ENCODE peak calls at places on chromosomes 16 and 17, in six cellular contexts. A is SJCRH30, Z is cardiac muscle cell, U is suprapubic skin, K is left lung, H is DND-41. B is an unnamed sample.

GRCh38 chr17:68399638-68400403 is 57.5 kb downstream of the WIPI1 start:
- DNase-seq in A (no peak), Z (peak), U (peak), K (no peak), H (peak), B (peak)

GRCh38 chr17:36827056-36827455 is 110.2 kb upstream of the LHX1 start:
- DNase-seq in A (no peak), Z (no peak), U (no peak), K (no peak), H (no peak), B (no peak)

GRCh38 chr17:6508026-6508425 is 48.3 kb downstream of the PITPNM3 start:
- DNase-seq in A (no peak), Z (no peak), U (no peak), K (no peak), H (no peak), B (no peak)

GRCh38 chr16:18839555-18839954 is 38.2 kb upstream of the ARL6IP1 start:
- DNase-seq in A (no peak), Z (no peak), U (no peak), K (no peak), H (no peak), B (no peak)

GRCh38 chr17:66819466-66819865 is 15.5 kb upstream of the CACNG5 start:
- DNase-seq in A (no peak), Z (no peak), U (no peak), K (no peak), H (no peak), B (no peak)

GRCh38 chr16:60203525-60204124 is 1469.5 kb upstream of the GOT2 start:
- DNase-seq in A (peak), Z (peak), U (no peak), K (no peak), H (no peak), B (no peak)

GRCh38 chr16:29811170-29811895 is 660 bp upstream of the PRRT2 start:
- DNase-seq in A (peak), Z (peak), U (peak), K (peak), H (peak), B (peak)

GRCh38 chr17:7016406-7016805 is 4.0 kb downstream of the RNASEK start:
- DNase-seq in A (no peak), Z (no peak), U (no peak), K (no peak), H (no peak), B (peak)

GRCh38 chr16:10031473-10031872 is 150.8 kb downstream of the GRIN2A start:
- DNase-seq in A (no peak), Z (no peak), U (no peak), K (no peak), H (no peak), B (no peak)

GRCh38 chr17:20896153-20896649 is 146.6 kb downstream of the USP22 start:
- DNase-seq in A (no peak), Z (peak), U (no peak), K (no peak), H (no peak), B (peak)

GRCh38 chr16:55000595-55000994 is 69.9 kb downstream of the IRX5 start:
- DNase-seq in A (no peak), Z (peak), U (no peak), K (no peak), H (no peak), B (no peak)

GRCh38 chr16:9682320-9682719 is 499.9 kb downstream of the GRIN2A start:
- DNase-seq in A (no peak), Z (no peak), U (no peak), K (no peak), H (no peak), B (no peak)

GRCh38 chr17:29667969-29668368 is 45.3 kb upstream of the CORO6 start:
- DNase-seq in A (no peak), Z (peak), U (no peak), K (no peak), H (no peak), B (no peak)

GRCh38 chr17:36544049-36544319 is 735 bp upstream of the GGNBP2 start:
- DNase-seq in A (no peak), Z (peak), U (no peak), K (peak), H (peak), B (no peak)

GRCh38 chr16:21222495-21223337 is 10.8 kb upstream of the ANKS4B start:
- DNase-seq in A (peak), Z (no peak), U (no peak), K (no peak), H (no peak), B (no peak)

GRCh38 chr16:54446639-54447038 is 160.1 kb upstream of the IRX3 start:
- DNase-seq in A (no peak), Z (peak), U (peak), K (peak), H (no peak), B (no peak)

GRCh38 chr16:88282221-88283041 is 100.3 kb upstream of the ZNF469 start:
- DNase-seq in A (no peak), Z (peak), U (no peak), K (no peak), H (no peak), B (no peak)

GRCh38 chr16:67897231-67897630 is 4.2 kb downstream of the PSKH1 start:
- DNase-seq in A (no peak), Z (peak), U (no peak), K (no peak), H (no peak), B (no peak)

GRCh38 chr16:5188318-5189025 is 90.9 kb upstream of the EEF2KMT start:
- DNase-seq in A (no peak), Z (no peak), U (no peak), K (no peak), H (no peak), B (no peak)

GRCh38 chr17:36148559-36149295 is 27.7 kb downstream of the TBC1D3B start:
- DNase-seq in A (peak), Z (peak), U (peak), K (peak), H (peak), B (peak)

GRCh38 chr17:81252336-81253329 is 13.5 kb downstream of the NDUFAF8 start:
- DNase-seq in A (no peak), Z (no peak), U (no peak), K (no peak), H (no peak), B (no peak)

GRCh38 chr17:34451313-34451712 is 88.3 kb upstream of the CCL1 start:
- DNase-seq in A (no peak), Z (peak), U (no peak), K (no peak), H (no peak), B (no peak)

GRCh38 chr17:79624658-79625478 is 14.0 kb upstream of the RBFOX3 start:
- DNase-seq in A (no peak), Z (no peak), U (peak), K (peak), H (no peak), B (no peak)

GRCh38 chr17:72772331-72772821 is 320.1 kb downstream of the SLC39A11 start:
- DNase-seq in A (no peak), Z (no peak), U (no peak), K (no peak), H (no peak), B (no peak)

GRCh38 chr17:8475227-8475626 is 39.5 kb downstream of the NDEL1 start:
- DNase-seq in A (no peak), Z (no peak), U (no peak), K (no peak), H (no peak), B (no peak)

GRCh38 chr17:74011963-74012362 is 191.5 kb upstream of the RPL38 start:
- DNase-seq in A (peak), Z (no peak), U (no peak), K (no peak), H (no peak), B (no peak)

GRCh38 chr16:78307824-78308528 is 208.5 kb downstream of the WWOX start:
- DNase-seq in A (no peak), Z (no peak), U (no peak), K (no peak), H (no peak), B (no peak)

GRCh38 chr16:47065766-47066688 is 77.7 kb downstream of the NETO2 start:
- DNase-seq in A (no peak), Z (no peak), U (no peak), K (no peak), H (no peak), B (no peak)

GRCh38 chr16:47064775-47065174 is 79.0 kb downstream of the NETO2 start:
- DNase-seq in A (no peak), Z (no peak), U (no peak), K (no peak), H (no peak), B (no peak)

GRCh38 chr16:47061204-47061603 is 82.5 kb downstream of the NETO2 start:
- DNase-seq in A (no peak), Z (no peak), U (no peak), K (no peak), H (no peak), B (no peak)

GRCh38 chr16:47060596-47060995 is 83.1 kb downstream of the NETO2 start:
- DNase-seq in A (no peak), Z (no peak), U (no peak), K (no peak), H (no peak), B (no peak)

DNA sequence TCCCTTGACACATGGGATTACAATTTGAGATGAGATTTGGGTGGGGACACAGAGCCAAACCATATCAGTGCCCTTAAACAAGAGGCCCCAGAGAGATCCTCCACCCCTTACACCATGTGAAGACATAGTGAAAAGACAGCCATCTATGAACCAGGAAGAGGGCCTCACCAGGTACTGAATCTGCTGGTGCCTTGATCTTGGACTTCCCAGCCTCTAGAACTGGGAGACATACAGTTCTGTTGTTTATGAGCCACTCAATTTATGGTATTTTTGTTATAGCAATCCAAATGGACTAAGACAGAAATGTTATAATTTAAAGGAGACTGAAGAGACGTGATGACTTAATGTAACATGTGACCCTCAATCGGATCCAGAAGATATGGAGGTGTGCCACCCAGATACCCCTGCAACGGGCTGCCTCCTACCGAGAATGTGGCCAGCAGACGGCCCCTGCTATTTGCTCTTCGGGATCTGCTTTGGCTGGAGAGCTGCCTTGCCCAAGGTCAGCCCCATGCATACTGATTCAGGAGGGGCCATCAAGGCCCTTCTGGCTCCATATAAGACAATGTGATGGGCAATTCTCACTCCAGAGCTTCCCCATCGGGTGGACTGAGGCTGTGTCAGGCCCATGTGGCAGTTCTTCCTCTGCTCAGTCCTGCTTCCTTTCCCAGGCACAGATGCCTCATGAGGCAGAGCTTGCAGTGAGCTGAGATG is 80.6 kb downstream of the NETO2 start:
- DNase-seq in A (no peak), Z (no peak), U (no peak), K (no peak), H (no peak), B (no peak)
- H3K27ac ChIP-seq in A (no peak), Z (no peak), U (no peak), K (no peak), H (no peak), B (no peak)

GRCh38 chr17:27315322-27315721 is 21.4 kb downstream of the WSB1 start:
- DNase-seq in A (no peak), Z (peak), U (no peak), K (peak), H (no peak), B (no peak)

GRCh38 chr17:27318228-27318627 is 24.3 kb downstream of the WSB1 start:
- DNase-seq in A (no peak), Z (no peak), U (no peak), K (no peak), H (no peak), B (no peak)

GRCh38 chr17:27319536-27320221 is 25.8 kb downstream of the WSB1 start:
- DNase-seq in A (peak), Z (peak), U (no peak), K (peak), H (no peak), B (no peak)

GRCh38 chr17:27318633-27319032 is 24.7 kb downstream of the WSB1 start:
- DNase-seq in A (no peak), Z (no peak), U (no peak), K (no peak), H (no peak), B (no peak)

DNA sequence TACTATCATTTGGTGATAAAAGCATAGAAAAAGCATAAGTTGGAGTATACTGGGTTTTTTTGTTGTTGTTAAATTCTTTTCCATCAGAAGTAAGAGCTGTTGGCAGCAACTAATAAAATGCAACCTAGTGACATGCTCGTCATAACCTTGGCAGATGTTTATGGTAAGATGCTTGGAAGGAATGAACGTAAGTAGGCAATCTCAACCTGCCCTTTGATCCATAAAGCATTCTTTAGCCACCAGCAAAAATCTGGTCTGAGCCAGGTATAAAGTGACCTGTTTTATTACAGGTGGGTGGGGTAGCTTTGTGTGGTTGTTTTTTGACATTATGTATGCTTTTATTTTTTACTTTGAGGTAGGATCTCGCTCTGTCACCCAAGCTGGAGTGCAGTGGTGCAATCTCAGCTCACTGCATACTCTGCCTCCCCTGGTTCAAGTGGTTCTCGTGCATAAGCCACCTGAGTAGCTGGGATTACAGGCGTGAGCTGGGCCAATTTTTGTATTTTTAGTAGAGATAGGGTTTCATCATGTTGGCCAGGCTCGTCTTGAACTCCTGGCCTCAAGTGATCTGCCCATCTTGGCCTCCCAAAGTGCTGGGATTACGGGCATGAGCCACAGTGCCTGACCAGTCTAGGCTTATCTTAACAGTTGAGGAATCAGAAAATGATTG is 22.0 kb downstream of the WSB1 start:
- DNase-seq in A (no peak), Z (no peak), U (no peak), K (no peak), H (no peak), B (no peak)
- H3K27ac ChIP-seq in A (no peak), Z (peak), U (peak), K (peak), H (no peak), B (no peak)

GRCh38 chr17:75777243-75777922 is 7.2 kb upstream of the UNK start:
- DNase-seq in A (no peak), Z (peak), U (peak), K (no peak), H (no peak), B (no peak)
- H3K27ac ChIP-seq in A (no peak), Z (peak), U (peak), K (peak), H (no peak), B (peak)

DNA sequence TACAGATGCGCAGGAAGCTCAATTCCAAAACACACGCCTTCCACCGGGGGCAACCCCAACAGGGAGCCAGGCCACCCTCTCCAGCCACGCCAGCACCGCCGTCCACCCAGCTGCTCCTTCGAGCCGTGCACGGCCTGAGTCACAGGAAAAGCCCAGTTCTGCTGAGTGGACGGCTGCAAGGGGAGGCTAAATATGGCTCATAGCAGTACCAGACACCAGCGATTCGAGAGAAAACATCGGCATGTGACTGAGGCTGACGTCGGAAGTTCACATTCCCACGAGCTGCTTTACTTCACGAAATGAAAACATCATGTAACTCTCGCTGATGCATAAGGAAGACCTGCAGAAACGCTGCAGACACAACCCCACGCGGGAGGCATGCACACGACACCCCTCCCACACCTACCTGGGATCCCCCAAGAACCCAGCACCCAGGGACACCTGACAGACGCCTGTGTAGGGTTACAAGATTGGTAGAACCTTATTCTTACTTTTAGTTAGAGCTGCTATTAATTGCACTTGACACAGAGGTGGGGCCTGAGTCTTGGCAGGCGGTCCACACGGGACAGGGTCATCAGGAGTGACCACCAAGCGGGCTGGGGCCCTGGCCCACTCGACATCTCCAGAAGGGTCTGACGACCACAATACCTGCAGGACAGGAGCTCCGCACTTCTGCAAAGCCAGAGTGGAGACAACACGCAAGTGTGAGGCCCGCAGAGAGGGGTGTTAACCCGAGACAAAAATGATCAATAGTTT is 116.8 kb downstream of the ANKRD11 start:
- DNase-seq in A (no peak), Z (peak), U (no peak), K (no peak), H (no peak), B (no peak)
- H3K27ac ChIP-seq in A (no peak), Z (peak), U (no peak), K (no peak), H (no peak), B (no peak)

GRCh38 chr17:31721291-31722025 is 137.6 kb downstream of the COPRS start:
- DNase-seq in A (no peak), Z (no peak), U (no peak), K (no peak), H (no peak), B (no peak)
- H3K27ac ChIP-seq in A (no peak), Z (no peak), U (no peak), K (no peak), H (no peak), B (no peak)